ENCODE peak calls at places on chromosome 10, in eight cellular contexts. A is prostate gland; Z is A673; U is esophagus squamous epithelium; L is kidney; D is IMR-90; Q is CD8-positive, alpha-beta memory T cell; F is CD4-positive, CD25-positive, alpha-beta regulatory T cell. T is an unnamed sample.

GRCh38 chr10:68560916-68561691 is 967 bp downstream of the TET1 start:
- DNase-seq in A (no peak), Z (peak), U (no peak), L (peak), D (peak), Q (no peak), F (no peak), T (peak)

GRCh38 chr10:64091889-64092288 is 570.7 kb downstream of the REEP3 start:
- DNase-seq in A (no peak), Z (peak), U (no peak), L (no peak), D (no peak), Q (no peak), F (no peak), T (no peak)

GRCh38 chr10:76950354-76950753 is 687.3 kb downstream of the KCNMA1 start:
- DNase-seq in A (no peak), Z (no peak), U (no peak), L (no peak), D (peak), Q (no peak), F (no peak), T (no peak)

GRCh38 chr10:72574636-72575035 is 51.2 kb downstream of the MICU1 start:
- DNase-seq in A (no peak), Z (no peak), U (no peak), L (no peak), D (no peak), Q (no peak), F (no peak), T (no peak)

GRCh38 chr10:11936389-11937152 is 106.0 kb downstream of the UPF2 start:
- DNase-seq in A (no peak), Z (no peak), U (no peak), L (no peak), D (no peak), Q (no peak), F (no peak), T (no peak)

GRCh38 chr10:96700477-96701099 is 19.7 kb downstream of the PIK3AP1 start:
- DNase-seq in A (no peak), Z (no peak), U (peak), L (no peak), D (no peak), Q (no peak), F (no peak), T (no peak)

GRCh38 chr10:132669208-132669861 is 116.6 kb downstream of the NKX6-2 start:
- DNase-seq in A (no peak), Z (no peak), U (no peak), L (no peak), D (no peak), Q (no peak), F (no peak), T (no peak)

GRCh38 chr10:90352288-90352687 is 505.6 kb downstream of the HTR7 start:
- DNase-seq in A (no peak), Z (no peak), U (no peak), L (no peak), D (peak), Q (no peak), F (no peak), T (no peak)

GRCh38 chr10:77392851-77393250 is 244.8 kb downstream of the KCNMA1 start:
- DNase-seq in A (peak), Z (peak), U (no peak), L (no peak), D (peak), Q (no peak), F (no peak), T (peak)

GRCh38 chr10:62130948-62131347 is 137.7 kb downstream of the RTKN2 start:
- DNase-seq in A (no peak), Z (peak), U (no peak), L (no peak), D (peak), Q (no peak), F (no peak), T (no peak)

GRCh38 chr10:1620803-1621202 is 116.5 kb downstream of the ADARB2 start:
- DNase-seq in A (no peak), Z (no peak), U (no peak), L (no peak), D (no peak), Q (no peak), F (no peak), T (no peak)

GRCh38 chr10:52423369-52423768 is 109.3 kb downstream of the DKK1 start:
- DNase-seq in A (no peak), Z (no peak), U (no peak), L (no peak), D (peak), Q (no peak), F (no peak), T (no peak)

GRCh38 chr10:83410570-83410969 is 728.7 kb upstream of the GHITM start:
- DNase-seq in A (no peak), Z (no peak), U (no peak), L (no peak), D (no peak), Q (no peak), F (no peak), T (no peak)

GRCh38 chr10:14601872-14602725 is 172.6 kb downstream of the FAM107B start:
- DNase-seq in A (no peak), Z (peak), U (no peak), L (peak), D (peak), Q (peak), F (peak), T (peak)

GRCh38 chr10:50595785-50596184 is 28.0 kb downstream of the SGMS1 start:
- DNase-seq in A (no peak), Z (no peak), U (no peak), L (no peak), D (no peak), Q (no peak), F (no peak), T (no peak)

GRCh38 chr10:10315989-10316388 is 701.7 kb upstream of the CELF2 start:
- DNase-seq in A (no peak), Z (no peak), U (no peak), L (no peak), D (no peak), Q (no peak), F (no peak), T (no peak)

DNA sequence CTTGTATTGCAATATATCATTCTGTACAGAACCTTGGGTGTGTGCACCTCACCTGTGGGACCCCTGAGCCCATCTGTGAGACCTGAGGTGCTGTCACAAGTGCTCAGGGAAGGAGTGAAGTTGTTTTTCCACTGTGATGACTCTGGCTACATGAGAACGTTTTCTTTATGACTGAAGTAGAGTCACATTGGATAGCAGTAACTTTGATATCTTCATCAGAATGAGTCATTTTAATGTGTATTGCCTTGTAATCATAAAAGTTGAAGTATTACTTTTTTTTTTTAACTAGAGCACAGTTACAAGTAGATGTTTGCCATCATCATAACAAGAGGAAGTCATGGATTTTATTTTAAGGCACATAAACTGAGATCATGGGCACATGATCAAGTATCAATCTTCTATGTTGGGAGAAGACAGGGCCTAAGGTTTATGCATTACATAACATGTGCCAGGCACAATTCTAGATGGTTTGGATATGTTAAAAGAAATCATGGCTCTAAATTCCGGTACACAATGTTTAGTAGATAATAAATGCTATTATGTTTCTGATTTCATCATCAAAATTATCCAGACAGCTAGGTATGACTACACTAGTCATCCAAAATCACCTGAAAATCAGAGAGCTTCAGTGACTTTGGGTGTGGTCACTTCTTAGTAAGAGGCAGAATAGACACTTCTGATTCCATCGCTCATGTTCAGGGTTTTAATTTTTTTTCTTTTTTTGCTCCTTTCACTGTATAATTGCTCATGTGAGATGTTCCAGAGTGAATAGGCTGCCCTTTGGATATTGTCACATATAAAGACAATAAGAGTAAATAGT is 82.7 kb upstream of the KLF6 start:
- DNase-seq in A (no peak), Z (no peak), U (no peak), L (no peak), D (peak), Q (no peak), F (no peak), T (peak)
- H3K27ac ChIP-seq in A (no peak), Z (no peak), U (no peak), L (no peak), D (no peak), Q (no peak), F (peak), T (no peak)

GRCh38 chr10:110306452-110306768 is 1.7 kb upstream of the SMNDC1 start:
- DNase-seq in A (no peak), Z (no peak), U (no peak), L (no peak), D (no peak), Q (no peak), F (no peak), T (no peak)

GRCh38 chr10:110303681-110304080 is 1.0 kb downstream of the SMNDC1 start:
- DNase-seq in A (no peak), Z (no peak), U (no peak), L (no peak), D (no peak), Q (no peak), F (no peak), T (no peak)

GRCh38 chr10:110304394-110304779 is 333 bp downstream of the SMNDC1 start:
- DNase-seq in A (peak), Z (no peak), U (no peak), L (no peak), D (no peak), Q (no peak), F (no peak), T (peak)

GRCh38 chr10:110305767-110306451 is 1.2 kb upstream of the SMNDC1 start:
- DNase-seq in A (peak), Z (peak), U (no peak), L (no peak), D (peak), Q (peak), F (peak), T (peak)

DNA sequence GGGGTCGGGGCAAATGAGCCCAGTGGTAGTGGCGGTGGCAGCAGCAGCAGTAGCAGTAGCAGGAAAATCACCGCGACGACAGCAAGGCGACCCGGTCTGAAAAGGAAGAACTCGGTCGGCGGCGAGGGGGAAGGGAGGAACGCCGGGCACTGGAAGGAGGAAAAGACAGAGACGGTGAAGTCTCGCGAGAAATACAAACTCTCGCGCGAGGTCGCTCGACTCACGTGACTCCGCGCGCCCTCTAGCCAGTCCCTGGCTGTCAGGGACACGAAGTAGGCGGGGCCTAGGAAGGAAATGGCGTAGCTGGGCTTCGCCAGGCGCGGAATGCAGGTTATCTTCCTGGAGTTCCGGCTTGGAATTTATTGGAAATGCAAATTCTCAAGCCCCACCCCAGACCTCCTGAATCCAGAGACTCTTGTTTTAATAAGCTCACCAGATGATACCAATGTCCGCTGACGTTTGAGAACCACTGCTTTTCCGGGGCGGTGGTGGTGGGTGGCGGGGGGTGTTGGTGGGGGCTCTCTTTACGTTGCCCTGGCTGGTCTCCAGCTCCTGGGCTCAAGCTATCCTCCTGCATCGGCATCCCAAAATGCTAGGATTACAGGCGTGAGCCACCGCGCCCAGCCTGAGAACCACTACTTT is at the start of gene SMNDC1:
- DNase-seq in A (peak), Z (peak), U (peak), L (peak), D (peak), Q (peak), F (peak), T (peak)
- H3K27ac ChIP-seq in A (peak), Z (peak), U (peak), L (peak), D (peak), Q (peak), F (peak), T (peak)

GRCh38 chr10:87915989-87916388 is 52.6 kb downstream of the PTEN start:
- DNase-seq in A (no peak), Z (peak), U (no peak), L (no peak), D (peak), Q (no peak), F (no peak), T (no peak)
- H3K27ac ChIP-seq in A (no peak), Z (peak), U (peak), L (no peak), D (no peak), Q (no peak), F (no peak), T (no peak)

GRCh38 chr10:35012781-35013180 is 77.4 kb downstream of the CUL2 start:
- DNase-seq in A (no peak), Z (no peak), U (no peak), L (no peak), D (no peak), Q (no peak), F (no peak), T (no peak)

GRCh38 chr10:35011771-35012191 is 78.4 kb downstream of the CUL2 start:
- DNase-seq in A (no peak), Z (no peak), U (no peak), L (no peak), D (peak), Q (no peak), F (no peak), T (no peak)

GRCh38 chr10:35017608-35018007 is 72.5 kb downstream of the CUL2 start:
- DNase-seq in A (no peak), Z (no peak), U (no peak), L (no peak), D (no peak), Q (no peak), F (no peak), T (no peak)

GRCh38 chr10:35019037-35019794 is 70.9 kb downstream of the CUL2 start:
- DNase-seq in A (no peak), Z (no peak), U (no peak), L (no peak), D (no peak), Q (no peak), F (no peak), T (no peak)

GRCh38 chr10:35016009-35016408 is 74.1 kb downstream of the CUL2 start:
- DNase-seq in A (no peak), Z (no peak), U (no peak), L (no peak), D (no peak), Q (no peak), F (no peak), T (no peak)
- H3K27ac ChIP-seq in A (no peak), Z (no peak), U (no peak), L (no peak), D (no peak), Q (no peak), F (no peak), T (no peak)

GRCh38 chr10:102067091-102067916 is 2.2 kb downstream of the HPS6 start:
- DNase-seq in A (no peak), Z (no peak), U (no peak), L (no peak), D (no peak), Q (no peak), F (no peak), T (no peak)

GRCh38 chr10:102068216-102068615 is 3.1 kb downstream of the HPS6 start:
- DNase-seq in A (no peak), Z (no peak), U (no peak), L (no peak), D (no peak), Q (no peak), F (no peak), T (no peak)

GRCh38 chr10:102065561-102066420 is 642 bp downstream of the HPS6 start:
- DNase-seq in A (peak), Z (no peak), U (no peak), L (peak), D (peak), Q (no peak), F (no peak), T (peak)

GRCh38 chr10:102064868-102065560 is at the start of gene HPS6:
- DNase-seq in A (peak), Z (peak), U (no peak), L (peak), D (peak), Q (peak), F (peak), T (peak)

GRCh38 chr10:102066421-102067068 is 1.4 kb downstream of the HPS6 start:
- DNase-seq in A (no peak), Z (no peak), U (no peak), L (no peak), D (no peak), Q (no peak), F (no peak), T (no peak)
- H3K27ac ChIP-seq in A (no peak), Z (peak), U (peak), L (no peak), D (peak), Q (peak), F (peak), T (no peak)

DNA sequence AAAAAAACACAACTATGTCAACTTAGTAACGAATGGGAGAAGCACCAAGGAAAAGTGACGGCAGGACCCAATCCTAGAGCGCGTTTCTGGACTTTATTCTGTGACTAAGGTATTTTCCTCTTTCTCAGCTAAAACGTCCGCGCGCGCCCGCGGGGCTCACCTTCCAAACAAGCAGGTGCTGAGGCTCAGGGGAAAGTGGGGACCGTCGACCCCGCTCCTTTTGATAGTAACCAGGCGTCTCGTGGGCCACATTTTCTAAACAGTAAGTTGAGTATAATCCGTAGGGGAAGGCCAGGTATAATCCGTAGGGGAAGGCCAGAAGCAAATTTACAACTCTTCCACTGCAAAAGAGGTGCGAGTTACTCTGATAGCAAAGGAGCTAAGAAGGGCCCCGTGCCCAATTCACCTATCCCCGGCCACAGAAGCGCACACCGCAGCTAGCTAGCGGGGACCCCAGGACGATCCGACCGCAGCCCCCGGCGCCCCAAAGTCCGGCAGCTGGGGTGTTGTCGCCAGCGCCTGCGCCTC is 743 bp downstream of the MKI67 start:
- DNase-seq in A (no peak), Z (no peak), U (no peak), L (no peak), D (no peak), Q (no peak), F (no peak), T (peak)
- H3K27ac ChIP-seq in A (no peak), Z (peak), U (peak), L (no peak), D (peak), Q (peak), F (peak), T (peak)

DNA sequence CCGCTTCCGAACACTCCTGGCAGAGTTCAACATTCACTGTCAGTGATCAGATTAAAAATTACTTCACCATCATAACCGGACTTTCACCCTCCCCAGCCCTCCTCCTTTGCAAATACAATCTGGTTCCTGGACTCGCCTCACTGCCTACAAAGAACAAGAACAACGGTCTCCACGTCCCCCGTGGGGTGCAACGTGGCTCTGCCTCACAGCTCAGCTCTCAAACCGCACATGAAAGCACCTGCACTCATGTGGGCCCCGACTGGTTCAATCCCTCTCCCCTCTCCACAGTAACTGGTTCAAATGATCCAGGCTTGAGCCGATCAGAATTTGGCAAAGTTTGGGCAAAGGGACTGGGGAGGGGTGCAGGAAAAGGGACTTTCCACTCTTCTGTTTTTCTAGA is 21.0 kb downstream of the ASB13 start:
- DNase-seq in A (peak), Z (no peak), U (no peak), L (peak), D (no peak), Q (no peak), F (no peak), T (no peak)
- H3K27ac ChIP-seq in A (peak), Z (no peak), U (peak), L (peak), D (no peak), Q (no peak), F (no peak), T (no peak)

GRCh38 chr10:114259825-114260224 is 20.8 kb downstream of the VWA2 start:
- DNase-seq in A (no peak), Z (no peak), U (no peak), L (no peak), D (peak), Q (no peak), F (no peak), T (no peak)
- H3K27ac ChIP-seq in A (no peak), Z (no peak), U (no peak), L (no peak), D (no peak), Q (no peak), F (no peak), T (no peak)

T was measured in osteoblast.